ENCODE peak calls at places on chromosome 9, in seven cellular contexts. E is germinal center; J is hypothalamus; X is fibroblast of mammary gland; U is glutamatergic neuron; P is activated naive CD8-positive, alpha-beta T cell treated with anti-CD3 and anti-CD28 coated beads, Interleukin-2, amount 10 ng/mL, durations not matched to agents 7 days and 5 days; D is cardiac fibroblast. K is an unnamed sample.

GRCh38 chr9:22452415-22453010 is 5.9 kb downstream of the DMRTA1 start:
- DNase-seq in D (peak), J (no peak), P (peak), E (no peak), X (peak), U (peak), K (no peak)

GRCh38 chr9:83708515-83709158 is 879 bp upstream of the UBQLN1 start:
- DNase-seq in D (peak), E (peak), X (peak), J (peak), P (peak), U (peak), K (peak)

GRCh38 chr9:81686614-81687520 is 2.5 kb downstream of the TLE1 start:
- DNase-seq in E (peak), P (peak), U (peak), J (peak), X (peak), D (peak), K (peak)

GRCh38 chr9:16184964-16185646 is 632.3 kb downstream of the CCDC171 start:
- DNase-seq in E (no peak), D (no peak), U (no peak), J (no peak), X (peak), P (no peak), K (no peak)

GRCh38 chr9:88874391-88874790 is 116.9 kb upstream of the S1PR3 start:
- DNase-seq in X (no peak), D (no peak), E (no peak), U (no peak), J (no peak), P (no peak), K (no peak)

GRCh38 chr9:30301271-30301963 is 2083.0 kb upstream of the ACO1 start:
- DNase-seq in P (no peak), U (no peak), D (peak), J (no peak), X (no peak), E (no peak), K (no peak)

GRCh38 chr9:1453636-1454035 is 403.5 kb downstream of the DMRT2 start:
- DNase-seq in D (no peak), P (no peak), U (peak), X (no peak), J (no peak), E (no peak), K (no peak)

GRCh38 chr9:87672586-87672985 is 53.3 kb upstream of the CTSL start:
- DNase-seq in P (no peak), U (no peak), D (no peak), E (no peak), J (no peak), X (no peak), K (no peak)

GRCh38 chr9:97773723-97774122 is 76.6 kb upstream of the XPA start:
- DNase-seq in U (no peak), D (peak), X (peak), E (no peak), P (no peak), J (no peak), K (no peak)

GRCh38 chr9:7935666-7936065 is 136.1 kb upstream of the DMAC1 start:
- DNase-seq in E (no peak), J (no peak), P (no peak), D (no peak), U (no peak), X (no peak), K (no peak)

GRCh38 chr9:36127652-36128244 is 8.8 kb upstream of the GLIPR2 start:
- DNase-seq in E (peak), X (no peak), U (no peak), J (no peak), D (no peak), P (no peak), K (no peak)

GRCh38 chr9:89482950-89483349 is 15.0 kb downstream of the SEMA4D start:
- DNase-seq in P (no peak), D (no peak), U (peak), J (no peak), E (no peak), X (no peak), K (peak)

GRCh38 chr9:33447404-33448158 is at the start of gene AQP3:
- DNase-seq in E (peak), P (peak), U (peak), X (no peak), J (peak), D (peak), K (peak)

GRCh38 chr9:117315236-117315635 is 99.6 kb downstream of the ASTN2 start:
- DNase-seq in J (no peak), P (no peak), X (no peak), U (no peak), D (no peak), E (no peak), K (peak)

GRCh38 chr9:126471084-126471611 is 142.6 kb upstream of the LMX1B start:
- DNase-seq in D (peak), U (no peak), J (no peak), X (peak), P (peak), E (peak), K (peak)

GRCh38 chr9:135409286-135410200 is 70.0 kb upstream of the PPP1R26 start:
- DNase-seq in P (no peak), J (no peak), D (no peak), X (no peak), E (no peak), U (no peak), K (no peak)

GRCh38 chr9:71249729-71250317 is 128.4 kb upstream of the TRPM3 start:
- DNase-seq in J (no peak), X (peak), U (no peak), P (no peak), E (peak), D (peak), K (no peak)